ENCODE peak calls at places on chromosomes 1 and 21, in five cellular contexts. R is lower lobe of right lung, D is dorsolateral prefrontal cortex, T is AG04450, A is stomach. F is an unnamed sample.

GRCh38 chr21:41876928-41877652 is 2.1 kb downstream of the PRDM15 start:
- DNase-seq in D (no peak), R (no peak), A (no peak), T (no peak), F (peak; percentile 32)

GRCh38 chr21:37787456-37787855 is 128.8 kb downstream of the KCNJ6 start:
- DNase-seq in T (peak; percentile 76), R (no peak), D (no peak), A (no peak), F (no peak)

GRCh38 chr1:43764581-43764980 is 57.2 kb downstream of the ST3GAL3 start:
- DNase-seq in D (no peak), A (no peak), R (no peak), T (no peak), F (peak; percentile 63)

GRCh38 chr1:21000245-21000594 is 176.5 kb downstream of the EIF4G3 start:
- DNase-seq in D (no peak), R (no peak), T (no peak), A (no peak), F (no peak)

GRCh38 chr21:28454978-28455600 is 537.6 kb downstream of the LTN1 start:
- DNase-seq in D (no peak), R (no peak), T (no peak), A (no peak), F (no peak)

GRCh38 chr1:9373614-9374013 is 80.9 kb downstream of the SPSB1 start:
- DNase-seq in A (no peak), D (no peak), T (no peak), R (no peak), F (no peak)

GRCh38 chr1:4016351-4017130 is 116.5 kb upstream of the C1orf174 start:
- DNase-seq in T (no peak), R (no peak), D (no peak), A (no peak), F (peak; percentile 39)

GRCh38 chr21:43808832-43809251 is 19.5 kb downstream of the RRP1 start:
- DNase-seq in T (no peak), R (no peak), A (no peak), D (no peak), F (no peak)

GRCh38 chr1:198328458-198329032 is 171.7 kb downstream of the NEK7 start:
- DNase-seq in T (no peak), D (no peak), R (no peak), A (no peak), F (no peak)

GRCh38 chr1:10415211-10415930 is 14.9 kb upstream of the CENPS start:
- DNase-seq in T (peak; percentile 76), D (no peak), A (peak; percentile 34), R (peak; percentile 53), F (peak; percentile 80)

GRCh38 chr1:37002898-37003297 is 31.4 kb downstream of the GRIK3 start:
- DNase-seq in A (no peak), T (no peak), D (no peak), R (no peak), F (no peak)

GRCh38 chr1:36160949-36161485 is 5.1 kb downstream of the MAP7D1 start:
- DNase-seq in D (no peak), A (peak; percentile 60), T (no peak), R (peak; percentile 78), F (peak; percentile 89)

GRCh38 chr1:102097451-102097850 is 100.7 kb upstream of the OLFM3 start:
- DNase-seq in T (no peak), R (no peak), D (no peak), A (no peak), F (no peak)

GRCh38 chr1:18009061-18009728 is 98.4 kb upstream of the IGSF21 start:
- DNase-seq in R (no peak), A (no peak), D (no peak), T (no peak), F (peak; percentile 89)

GRCh38 chr21:34243562-34243961 is 120.2 kb upstream of the KCNE2 start:
- DNase-seq in D (no peak), R (no peak), T (no peak), A (peak; percentile 27), F (peak; percentile 73)

GRCh38 chr21:44368711-44369446 is 15.5 kb downstream of the TRPM2 start:
- DNase-seq in T (no peak), D (peak; percentile 29), A (no peak), R (no peak), F (peak; percentile 87)

GRCh38 chr1:98429851-98430496 is 231.5 kb upstream of the SNX7 start:
- DNase-seq in T (no peak), D (no peak), A (no peak), R (peak; percentile 43), F (no peak)

GRCh38 chr1:103171041-103171590 is 62.8 kb upstream of the COL11A1 start:
- DNase-seq in T (no peak), R (no peak), D (no peak), A (no peak), F (no peak)

GRCh38 chr1:150535511-150536281 is 13.5 kb upstream of the ADAMTSL4 start:
- DNase-seq in R (no peak), D (no peak), T (no peak), A (no peak), F (peak; percentile 70)

GRCh38 chr1:150534002-150534401 is 15.2 kb upstream of the ADAMTSL4 start:
- DNase-seq in T (no peak), A (no peak), R (no peak), D (no peak), F (no peak)

GRCh38 chr1:150528997-150529396 is 13.4 kb downstream of the FALEC start:
- DNase-seq in T (peak; percentile 29), A (no peak), D (no peak), R (no peak), F (no peak)

GRCh38 chr1:150530491-150531159 is 15.1 kb downstream of the FALEC start:
- DNase-seq in T (no peak), R (no peak), D (no peak), A (no peak), F (peak; percentile 42)

GRCh38 chr1:150532860-150533259 is 16.3 kb upstream of the ADAMTSL4 start:
- DNase-seq in A (no peak), D (no peak), R (no peak), T (no peak), F (no peak)
- TF ChIP-seq CTCF in A (no peak), D (no peak), R (peak; percentile 26), T (no peak), F (no peak)

GRCh38 chr1:14812189-14812588 is 213.7 kb downstream of the KAZN start:
- DNase-seq in A (no peak), R (no peak), T (no peak), D (no peak), F (no peak)

GRCh38 chr1:14808768-14809167 is 210.3 kb downstream of the KAZN start:
- DNase-seq in R (no peak), A (no peak), T (no peak), D (no peak), F (no peak)

GRCh38 chr1:14811573-14811972 is 213.1 kb downstream of the KAZN start:
- DNase-seq in D (no peak), R (no peak), A (no peak), T (no peak), F (no peak)

GRCh38 chr1:14809186-14809981 is 210.9 kb downstream of the KAZN start:
- DNase-seq in D (no peak), T (no peak), R (no peak), A (no peak), F (no peak)

DNA sequence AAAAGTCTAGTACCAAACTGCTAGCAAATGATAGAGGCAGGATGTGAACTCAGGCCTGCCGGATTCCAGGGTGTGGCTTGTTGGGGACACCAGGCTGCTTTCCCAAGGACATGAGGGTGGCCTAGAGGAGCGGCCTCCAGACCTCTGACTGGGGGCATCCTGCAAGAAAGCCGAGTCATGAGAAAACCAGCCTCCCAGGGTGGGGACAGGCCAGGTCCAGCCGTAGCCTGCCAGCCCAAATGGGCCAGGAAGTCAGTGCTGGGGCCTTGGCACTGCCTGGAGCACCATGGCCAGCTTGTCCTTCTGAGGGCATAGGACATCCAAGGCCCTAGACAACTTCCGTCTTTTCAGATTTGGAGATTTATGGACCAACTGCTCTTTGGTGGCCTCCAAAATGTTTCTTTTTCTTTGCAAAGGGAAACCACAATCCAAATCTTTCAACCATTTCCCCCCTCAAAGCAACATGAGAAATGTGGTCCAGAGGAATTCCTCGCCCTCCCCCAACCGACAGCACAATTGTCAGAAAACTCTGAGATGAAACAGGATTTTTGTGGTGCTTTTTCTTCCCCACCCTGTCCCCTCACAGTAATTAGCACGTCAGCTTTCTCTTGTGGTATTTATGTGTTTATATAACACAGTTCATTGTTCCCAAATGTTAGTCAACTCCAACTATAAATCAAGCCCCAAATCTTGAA is 212.3 kb downstream of the KAZN start:
- DNase-seq in R (no peak), T (no peak), A (no peak), D (no peak), F (no peak)
- H3K27ac ChIP-seq in R (no peak overlapping the region), T (no peak overlapping the region), A (no peak overlapping the region), D (no peak overlapping the region), F (no peak overlapping the region)

GRCh38 chr1:11569551-11569950 is 84.7 kb downstream of the FBXO2 start:
- DNase-seq in A (no peak), D (no peak), R (no peak), T (no peak), F (no peak)

GRCh38 chr1:11569954-11570353 is 84.3 kb downstream of the FBXO2 start:
- DNase-seq in D (no peak), A (no peak), R (no peak), T (no peak), F (no peak)

GRCh38 chr1:11573293-11573692 is 80.9 kb downstream of the FBXO2 start:
- DNase-seq in D (no peak), T (no peak), R (no peak), A (no peak), F (no peak)

GRCh38 chr1:11570821-11571220 is 83.4 kb downstream of the FBXO2 start:
- DNase-seq in A (no peak), D (no peak), R (no peak), T (no peak), F (no peak)

GRCh38 chr1:11571906-11572616 is 82.2 kb downstream of the FBXO2 start:
- DNase-seq in D (no peak), T (no peak), R (no peak), A (no peak), F (peak; percentile 95)
- TF ChIP-seq CTCF in D (no peak), T (no peak), R (no peak), A (no peak), F (peak; percentile 86)

DNA sequence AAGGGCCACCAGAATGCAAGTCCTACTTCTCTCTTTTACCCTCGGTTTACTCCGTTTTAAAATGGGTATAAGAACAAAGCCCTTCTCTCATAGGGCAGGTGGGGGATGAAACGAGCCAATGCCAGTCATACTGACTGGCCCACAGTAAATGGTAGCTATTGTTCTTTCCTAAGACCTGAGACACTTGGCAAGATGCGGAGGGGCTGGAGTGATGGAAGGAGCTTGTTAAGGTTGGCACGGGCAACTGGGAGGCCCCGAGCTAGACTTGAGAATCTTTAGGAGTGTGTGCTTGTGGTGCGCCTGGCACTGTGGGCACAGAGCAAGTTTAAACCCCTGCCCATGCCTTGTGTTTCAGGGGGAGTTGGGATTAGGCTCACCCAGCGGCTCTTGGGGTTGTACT is 240.7 kb upstream of the TMEM51 start:
- DNase-seq in R (no peak), A (no peak), D (no peak), T (no peak), F (no peak)
- H3K27ac ChIP-seq in R (no peak overlapping the region), A (no peak overlapping the region), D (no peak overlapping the region), T (no peak overlapping the region), F (no peak overlapping the region)

DNA sequence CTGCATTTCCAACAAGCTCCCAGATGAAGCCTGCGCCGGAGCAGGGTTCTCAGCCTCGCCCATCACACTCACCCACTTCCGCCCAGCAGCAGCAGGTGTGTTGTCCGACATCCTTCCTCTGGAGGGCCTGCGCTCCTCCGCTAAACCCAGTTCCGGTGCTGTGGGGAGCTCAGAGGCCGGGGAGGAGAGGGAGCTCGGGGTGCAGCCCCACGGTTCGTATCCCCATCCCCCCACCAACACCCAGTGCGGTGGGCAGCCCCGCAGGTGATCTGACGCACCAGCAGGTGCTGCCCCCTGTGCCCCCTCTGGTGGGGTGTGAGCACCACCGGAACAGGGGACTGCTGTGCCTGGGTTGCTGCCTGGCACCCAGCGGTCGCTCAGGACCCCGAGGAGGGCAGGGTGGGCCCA is 3.4 kb upstream of the PEX10 start:
- DNase-seq in R (no peak), A (peak; percentile 54), D (no peak), T (no peak), F (no peak)
- TF ChIP-seq CTCF in R (no peak), A (no peak), D (no peak), T (no peak), F (no peak)